ENCODE peak calls at places on chromosomes 11 and 22, in ten cellular contexts. B is CD4-positive, alpha-beta T cell; R is mucosa of descending colon; H is astrocyte of the spinal cord; T is Calu3; F is cardiac fibroblast; D is D721Med; C is astrocyte of the cerebellum; S is breast epithelium; E is GM10248. L is an unnamed sample.
A peak's percentile ranks its signal among the peaks of the same experiment; 100 is the strongest.

GRCh38 chr22:37195921-37196320 is 7.9 kb upstream of the C1QTNF6 start:
- DNase-seq in B (no peak), R (no peak), H (no peak), T (no peak), F (peak; percentile 52), D (no peak), C (no peak), S (no peak), E (no peak), L (no peak)

GRCh38 chr11:130168105-130168504 is 8.5 kb downstream of the ST14 start:
- DNase-seq in B (no peak), R (no peak), H (peak; percentile 68), T (no peak), F (no peak), D (no peak), C (no peak), S (no peak), E (no peak), L (no peak)

GRCh38 chr11:71307811-71308645 is 55.7 kb upstream of the SHANK2 start:
- DNase-seq in B (no peak), R (no peak), H (no peak), T (no peak), F (no peak), D (no peak), C (no peak), S (peak; percentile 8), E (no peak), L (no peak)

GRCh38 chr11:16791494-16791961 is 53.1 kb downstream of the C11orf58 start:
- DNase-seq in B (no peak), R (no peak), H (peak; percentile 96), T (peak; percentile 62), F (peak; percentile 95), D (no peak), C (peak; percentile 91), S (peak; percentile 48), E (no peak), L (no peak)

GRCh38 chr22:29628982-29629381 is 25.5 kb downstream of the NF2 start:
- DNase-seq in B (no peak), R (no peak), H (no peak), T (no peak), F (no peak), D (no peak), C (no peak), S (no peak), E (no peak), L (no peak)

GRCh38 chr11:89660234-89660633 is 49.9 kb upstream of the TRIM77 start:
- DNase-seq in B (no peak), R (no peak), H (no peak), T (no peak), F (no peak), D (no peak), C (no peak), S (no peak), E (no peak), L (no peak)

GRCh38 chr22:23906641-23907040 is 12.5 kb downstream of the MIF start:
- DNase-seq in B (no peak), R (no peak), H (no peak), T (no peak), F (no peak), D (no peak), C (no peak), S (no peak), E (no peak), L (no peak)

GRCh38 chr11:84901986-84902385 is 725.2 kb downstream of the DLG2 start:
- DNase-seq in B (no peak), R (no peak), H (peak; percentile 71), T (no peak), F (peak; percentile 1), D (no peak), C (peak; percentile 76), S (no peak), E (no peak), L (no peak)

GRCh38 chr11:69810289-69811118 is 8.7 kb downstream of the FGF3 start:
- DNase-seq in B (no peak), R (no peak), H (no peak), T (no peak), F (no peak), D (no peak), C (no peak), S (no peak), E (no peak), L (no peak)

GRCh38 chr22:26590525-26590858 is 560 bp upstream of the TPST2 start:
- DNase-seq in B (no peak), R (no peak), H (no peak), T (no peak), F (peak; percentile 30), D (no peak), C (no peak), S (no peak), E (no peak), L (no peak)

GRCh38 chr11:61683961-61684869 is 4.0 kb downstream of the DAGLA start:
- DNase-seq in B (peak; percentile 19), R (no peak), H (peak; percentile 77), T (no peak), F (no peak), D (no peak), C (peak; percentile 66), S (no peak), E (no peak), L (no peak)

GRCh38 chr11:117901601-117902000 is 25.1 kb upstream of the FXYD6 start:
- DNase-seq in B (no peak), R (no peak), H (no peak), T (no peak), F (no peak), D (no peak), C (no peak), S (no peak), E (no peak), L (peak; percentile 14)

GRCh38 chr11:32643526-32643925 is 59.9 kb downstream of the EIF3M start:
- DNase-seq in B (no peak), R (no peak), H (peak; percentile 36), T (no peak), F (no peak), D (no peak), C (no peak), S (no peak), E (no peak), L (no peak)

GRCh38 chr11:57562596-57562995 is 4.9 kb downstream of the UBE2L6 start:
- DNase-seq in B (no peak), R (no peak), H (no peak), T (no peak), F (no peak), D (no peak), C (no peak), S (no peak), E (no peak), L (no peak)

GRCh38 chr11:67651976-67652895 is 1.7 kb upstream of the ACY3 start:
- DNase-seq in B (no peak), R (peak; percentile 40), H (no peak), T (no peak), F (no peak), D (no peak), C (no peak), S (no peak), E (no peak), L (no peak)

GRCh38 chr22:20395897-20396287 is 1.9 kb downstream of the ZNF74 start:
- DNase-seq in B (no peak), R (no peak), H (no peak), T (no peak), F (no peak), D (no peak), C (no peak), S (no peak), E (no peak), L (no peak)

GRCh38 chr11:13923716-13924650 is 38.5 kb upstream of the SPON1 start:
- DNase-seq in B (peak; percentile 26), R (no peak), H (no peak), T (no peak), F (peak; percentile 20), D (no peak), C (no peak), S (no peak), E (no peak), L (no peak)

GRCh38 chr11:110243804-110244203 is 52.6 kb downstream of the RDX start:
- DNase-seq in B (no peak), R (no peak), H (no peak), T (no peak), F (no peak), D (no peak), C (no peak), S (no peak), E (no peak), L (no peak)

GRCh38 chr22:45577746-45578523 is 75.3 kb downstream of the FBLN1 start:
- DNase-seq in B (peak; percentile 65), R (peak; percentile 87), H (peak; percentile 75), T (peak; percentile 91), F (peak; percentile 83), D (peak; percentile 41), C (peak; percentile 74), S (peak; percentile 57), E (peak; percentile 83), L (peak; percentile 82)

DNA sequence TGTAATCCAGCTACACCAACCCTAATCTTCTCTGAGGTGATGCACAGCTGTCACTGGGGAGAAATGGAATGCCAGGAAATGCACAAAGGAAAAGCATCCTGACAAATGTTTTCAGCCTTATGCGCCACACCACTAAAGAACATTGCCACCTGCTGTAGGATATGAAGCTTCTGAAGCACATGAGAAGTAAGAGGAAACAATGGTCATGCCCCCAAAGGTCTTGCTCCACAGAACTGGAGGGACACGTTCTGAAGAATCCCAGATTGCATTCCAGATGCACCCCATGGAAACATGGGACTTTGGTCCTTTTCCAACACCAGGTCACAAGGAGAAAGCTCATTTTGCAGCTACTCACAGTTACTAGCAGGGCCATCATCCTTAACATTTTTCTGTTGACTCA is 48.7 kb upstream of the ZBED5 start:
- DNase-seq in B (no peak), R (no peak), H (peak; percentile 40), T (no peak), F (peak; percentile 61), D (no peak), C (no peak), S (no peak), E (no peak), L (no peak)
- TF ChIP-seq CTCF in B (no peak), R (no peak), H (peak; percentile 31), T (no peak), F (peak; percentile 36), D (peak; percentile 4), C (peak; percentile 14), S (no peak), E (no peak), L (no peak)

GRCh38 chr11:103537904-103538502 is 428.8 kb downstream of the DYNC2H1 start:
- DNase-seq in B (no peak), R (no peak), H (peak; percentile 42), T (peak; percentile 6), F (peak; percentile 65), D (no peak), C (no peak), S (no peak), E (no peak), L (no peak)
- TF ChIP-seq CTCF in B (no peak), R (no peak), H (peak; percentile 64), T (no peak), F (peak; percentile 74), D (peak; percentile 47), C (peak; percentile 54), S (no peak), E (peak; percentile 12), L (no peak)

GRCh38 chr11:133403900-133404299 is 128.4 kb downstream of the OPCML start:
- DNase-seq in B (no peak), R (no peak), H (no peak), T (no peak), F (no peak), D (no peak), C (no peak), S (no peak), E (no peak), L (no peak)
- TF ChIP-seq CTCF in B (no peak), R (no peak), H (no peak), T (no peak), F (no peak), D (peak; percentile 25), C (peak; percentile 4), S (no peak), E (no peak), L (no peak)

GRCh38 chr11:104879514-104880190 is 18.6 kb downstream of the CASP12 start:
- DNase-seq in B (no peak), R (no peak), H (no peak), T (no peak), F (no peak), D (no peak), C (no peak), S (no peak), E (no peak), L (no peak)
- TF ChIP-seq CTCF in B (no peak), R (no peak), H (no peak), T (no peak), F (no peak), D (no peak), C (no peak), S (no peak), E (no peak), L (no peak)